ENCODE peak calls at places on chromosomes 5 and 9, in six cellular contexts. Q, X, A, K, H and D are unnamed samples.

GRCh38 chr9:13020706-13021105 is 245.9 kb downstream of the LURAP1L start:
- DNase-seq in Q (no peak), K (no peak), H (no peak), X (no peak), A (no peak), D (no peak)

GRCh38 chr5:128053291-128053954 is 30.1 kb upstream of the SLC12A2 start:
- DNase-seq in X (no peak), Q (no peak), H (no peak), A (peak), K (no peak), D (no peak)

GRCh38 chr9:21970800-21971620 is 23.2 kb downstream of the CDKN2A start:
- DNase-seq in X (no peak), A (no peak), H (no peak), Q (no peak), K (no peak), D (no peak)

GRCh38 chr5:10374623-10375022 is 21.1 kb downstream of the MARCHF6 start:
- DNase-seq in K (no peak), Q (no peak), X (no peak), H (no peak), A (no peak), D (no peak)

GRCh38 chr5:96017951-96018350 is 56.3 kb upstream of the ELL2 start:
- DNase-seq in Q (no peak), X (no peak), A (peak), K (no peak), H (no peak), D (no peak)

GRCh38 chr9:135500071-135500524 is 384 bp upstream of the MRPS2 start:
- DNase-seq in Q (no peak), K (no peak), A (peak), X (no peak), H (no peak), D (no peak)

GRCh38 chr9:138049779-138050471 is 172.3 kb downstream of the CACNA1B start:
- DNase-seq in H (no peak), K (peak), X (no peak), Q (no peak), A (no peak), D (no peak)

GRCh38 chr5:4630031-4630430 is 510.1 kb upstream of the ADAMTS16 start:
- DNase-seq in K (no peak), Q (no peak), X (peak), H (no peak), A (no peak), D (no peak)

GRCh38 chr5:180082633-180083420 is 11.3 kb upstream of the RNF130 start:
- DNase-seq in A (no peak), Q (no peak), X (no peak), K (no peak), H (no peak), D (no peak)

GRCh38 chr9:10208691-10209069 is 404.1 kb downstream of the PTPRD start:
- DNase-seq in H (no peak), K (no peak), Q (no peak), X (no peak), A (no peak), D (no peak)

GRCh38 chr5:37723147-37723961 is 116.5 kb downstream of the GDNF start:
- DNase-seq in H (no peak), X (peak), A (no peak), Q (no peak), K (no peak), D (no peak)

GRCh38 chr5:84635235-84636055 is 250.8 kb upstream of the EDIL3 start:
- DNase-seq in X (no peak), H (peak), K (peak), Q (no peak), A (no peak), D (no peak)

GRCh38 chr5:36323926-36324781 is 22.5 kb upstream of the RANBP3L start:
- DNase-seq in X (no peak), Q (no peak), H (no peak), A (no peak), K (no peak), D (no peak)

GRCh38 chr9:134437417-134438203 is 111.4 kb downstream of the RXRA start:
- DNase-seq in K (no peak), X (no peak), Q (no peak), H (no peak), A (no peak), D (no peak)

GRCh38 chr5:36393656-36394438 is 92.1 kb upstream of the RANBP3L start:
- DNase-seq in H (no peak), K (no peak), A (no peak), X (no peak), Q (no peak), D (no peak)

GRCh38 chr9:14395300-14396082 is 81.5 kb upstream of the NFIB start:
- DNase-seq in Q (no peak), H (no peak), X (no peak), K (peak), A (no peak), D (no peak)

GRCh38 chr9:135951889-135952663 is 9.1 kb downstream of the UBAC1 start:
- DNase-seq in K (no peak), X (no peak), H (no peak), A (peak), Q (peak), D (no peak)

GRCh38 chr5:89755024-89755423 is 654.5 kb downstream of the CETN3 start:
- DNase-seq in A (no peak), X (no peak), Q (no peak), K (no peak), H (no peak), D (no peak)

GRCh38 chr9:107190031-107190935 is 92.8 kb upstream of the RAD23B start:
- DNase-seq in A (peak), Q (no peak), X (no peak), H (no peak), K (no peak), D (no peak)

GRCh38 chr5:139985733-139986132 is 57.4 kb downstream of the NRG2 start:
- DNase-seq in K (no peak), H (no peak), A (peak), X (peak), Q (no peak), D (no peak)

GRCh38 chr9:131337131-131337848 is 47.8 kb downstream of the PLPP7 start:
- DNase-seq in H (peak), A (no peak), K (peak), X (no peak), Q (no peak), D (no peak)

GRCh38 chr9:78023003-78023741 is 8.4 kb downstream of the GNAQ start:
- DNase-seq in X (no peak), K (no peak), H (no peak), Q (no peak), A (peak), D (no peak)

GRCh38 chr5:68406767-68407232 is 191.2 kb downstream of the PIK3R1 start:
- DNase-seq in A (no peak), H (no peak), Q (no peak), X (peak), K (peak), D (no peak)

GRCh38 chr9:35452481-35452880 is 37.4 kb upstream of the RUSC2 start:
- DNase-seq in H (no peak), Q (no peak), X (no peak), K (no peak), A (no peak), D (no peak)

GRCh38 chr9:72601595-72601994 is 80.2 kb downstream of the TMC1 start:
- DNase-seq in X (no peak), K (no peak), A (no peak), Q (no peak), H (no peak), D (no peak)

GRCh38 chr9:128836509-128837145 is 7.0 kb upstream of the SPOUT1 start:
- DNase-seq in A (no peak), X (no peak), K (peak), Q (no peak), H (no peak), D (no peak)

GRCh38 chr9:128845186-128845931 is 15.8 kb upstream of the SPOUT1 start:
- DNase-seq in Q (peak), A (no peak), H (no peak), X (no peak), K (peak), D (no peak)

GRCh38 chr9:128838338-128838737 is 8.7 kb upstream of the SPOUT1 start:
- DNase-seq in H (no peak), X (no peak), Q (no peak), A (no peak), K (no peak), D (no peak)

GRCh38 chr9:128841704-128842492 is 12.3 kb upstream of the SPOUT1 start:
- DNase-seq in A (no peak), H (no peak), K (peak), X (no peak), Q (no peak), D (no peak)

DNA sequence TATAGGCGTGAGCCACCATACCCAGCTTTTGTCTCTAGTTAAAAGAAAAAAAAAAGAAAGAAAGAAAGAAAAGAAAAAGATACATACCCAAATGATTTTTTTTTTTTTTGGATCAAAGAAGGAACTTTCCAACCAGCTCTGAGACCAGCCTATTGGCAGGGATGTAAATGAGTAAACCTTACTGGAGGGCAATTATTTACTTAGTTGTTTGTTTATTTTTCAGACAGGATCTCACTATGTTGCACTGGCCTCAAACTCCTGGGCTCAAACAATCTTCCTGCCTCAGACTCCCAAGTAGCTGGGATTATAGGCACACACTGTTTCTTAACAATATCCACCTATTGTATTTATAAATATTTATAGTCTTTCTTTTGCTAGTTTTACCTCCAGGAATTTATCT is 10.9 kb upstream of the SPOUT1 start:
- DNase-seq in Q (no peak), A (no peak), K (no peak), H (no peak), X (no peak), D (no peak)
- H3K4me3 ChIP-seq in Q (no peak), A (no peak), K (no peak), H (no peak), X (no peak), D (no peak)

GRCh38 chr9:68706579-68707201 is 1.6 kb downstream of the PIP5K1B start:
- DNase-seq in A (no peak), X (no peak), K (no peak), Q (no peak), H (no peak), D (no peak)
- TF ChIP-seq POLR2A in A (no peak), X (no peak), K (no peak), Q (no peak), H (no peak), D (no peak)

GRCh38 chr9:116689117-116689516 is 2.0 kb downstream of the TRIM32 start:
- DNase-seq in H (no peak), Q (no peak), X (no peak), K (no peak), A (no peak), D (no peak)
- H3K4me3 ChIP-seq in H (no peak), Q (no peak), X (no peak), K (no peak), A (no peak), D (no peak)

GRCh38 chr5:1759378-1759970 is 40.2 kb downstream of the MRPL36 start:
- DNase-seq in A (no peak), H (peak), Q (no peak), K (peak), X (no peak), D (no peak)

GRCh38 chr5:1757511-1757910 is 42.1 kb downstream of the MRPL36 start:
- DNase-seq in K (peak), X (no peak), A (no peak), H (peak), Q (no peak), D (no peak)

GRCh38 chr5:1761453-1761755 is 38.2 kb downstream of the MRPL36 start:
- DNase-seq in A (no peak), H (no peak), X (no peak), Q (no peak), K (peak), D (no peak)

GRCh38 chr5:1760656-1761452 is 38.8 kb downstream of the MRPL36 start:
- DNase-seq in H (peak), K (peak), Q (no peak), X (no peak), A (no peak), D (peak)

GRCh38 chr5:1758574-1758973 is 41.1 kb downstream of the MRPL36 start:
- DNase-seq in Q (no peak), H (no peak), K (no peak), X (no peak), A (no peak), D (no peak)
- TF ChIP-seq POLR2A in Q (no peak), H (no peak), K (no peak), X (no peak), A (no peak), D (no peak)

GRCh38 chr9:6566409-6567139 is 79.0 kb downstream of the GLDC start:
- DNase-seq in K (no peak), X (peak), A (peak), Q (no peak), H (no peak), D (no peak)

GRCh38 chr9:6565312-6565711 is 80.2 kb downstream of the GLDC start:
- DNase-seq in Q (no peak), K (no peak), A (no peak), X (no peak), H (no peak), D (no peak)

GRCh38 chr9:6564370-6564769 is 81.2 kb downstream of the GLDC start:
- DNase-seq in A (no peak), X (no peak), H (no peak), Q (no peak), K (no peak), D (no peak)

GRCh38 chr9:6564868-6565267 is 80.7 kb downstream of the GLDC start:
- DNase-seq in K (no peak), Q (no peak), H (no peak), X (no peak), A (no peak), D (no peak)

GRCh38 chr9:6567140-6567591 is 78.4 kb downstream of the GLDC start:
- DNase-seq in K (no peak), X (peak), H (no peak), Q (no peak), A (peak), D (no peak)
- H3K4me3 ChIP-seq in K (no peak), X (peak), H (no peak), Q (no peak), A (peak), D (no peak)

GRCh38 chr9:127930298-127931091 is at the start of gene PIP5KL1:
- DNase-seq in Q (no peak), K (peak), A (peak), H (no peak), X (peak), D (no peak)
- TF ChIP-seq POLR2A in Q (no peak), K (no peak), A (no peak), H (no peak), X (peak), D (no peak)

GRCh38 chr5:132661231-132662003 is 3.4 kb downstream of the IL13 start:
- DNase-seq in K (no peak), H (no peak), X (no peak), A (no peak), Q (no peak), D (no peak)
- H3K4me3 ChIP-seq in K (no peak), H (no peak), X (no peak), A (no peak), Q (no peak), D (no peak)